ENCODE peak calls at places on chromosomes 5 and 9, in ten cellular contexts. W is adrenal gland, R is body of pancreas, E is PC-9, K is heart right ventricle, Z is upper lobe of left lung, M is fibroblast of pulmonary artery, C is fibroblast of mammary gland, V is GM23338, Q is AG09309. U is an unnamed sample.

GRCh38 chr5:163696270-163696887 is 191.0 kb downstream of the MAT2B start:
- DNase-seq in E (peak; percentile 19), V (peak; percentile 88), Q (peak; percentile 51), W (peak; percentile 18), M (peak; percentile 91), K (peak; percentile 5), Z (no peak), R (peak; percentile 21), C (peak; percentile 85), U (peak; percentile 25)

GRCh38 chr9:120915854-120916495 is 10.6 kb downstream of the TRAF1 start:
- DNase-seq in Z (no peak), Q (no peak), C (no peak), R (no peak), V (no peak), K (no peak), E (no peak), W (no peak), M (no peak), U (no peak)

GRCh38 chr9:119818726-119819435 is 449.6 kb upstream of the BRINP1 start:
- DNase-seq in Z (no peak), W (no peak), E (no peak), V (no peak), K (no peak), C (no peak), M (no peak), R (no peak), Q (no peak), U (no peak)

GRCh38 chr9:95077053-95077765 is 240.3 kb downstream of the FANCC start:
- DNase-seq in Q (no peak), C (no peak), V (no peak), R (no peak), Z (no peak), K (no peak), M (no peak), W (no peak), E (no peak), U (no peak)

GRCh38 chr9:94014845-94015244 is 59.7 kb upstream of the BARX1 start:
- DNase-seq in Z (no peak), E (no peak), R (no peak), M (no peak), K (no peak), W (no peak), C (no peak), Q (no peak), V (no peak), U (no peak)

GRCh38 chr9:125433461-125434001 is 171.9 kb downstream of the GAPVD1 start:
- DNase-seq in K (no peak), W (peak; percentile 8), R (no peak), V (no peak), M (no peak), Z (no peak), E (no peak), C (peak; percentile 16), Q (no peak), U (no peak)

GRCh38 chr5:145587308-145588071 is 247.7 kb downstream of the PRELID2 start:
- DNase-seq in Z (no peak), R (no peak), E (peak; percentile 29), K (no peak), M (peak; percentile 83), V (no peak), Q (peak; percentile 79), W (peak; percentile 20), C (peak; percentile 92), U (peak; percentile 66)

GRCh38 chr5:9920696-9921095 is 290.5 kb upstream of the TAS2R1 start:
- DNase-seq in Z (no peak), Q (no peak), R (no peak), M (no peak), K (no peak), V (no peak), W (no peak), C (no peak), E (no peak), U (no peak)

GRCh38 chr5:139749242-139749641 is 46.4 kb upstream of the PSD2 start:
- DNase-seq in Q (no peak), K (no peak), R (no peak), V (no peak), M (no peak), C (no peak), E (no peak), Z (no peak), W (no peak), U (no peak)

GRCh38 chr5:89293849-89294248 is 410.9 kb upstream of the MEF2C start:
- DNase-seq in M (peak; percentile 63), W (no peak), R (no peak), K (no peak), Z (no peak), C (peak; percentile 84), V (no peak), Q (peak; percentile 82), E (no peak), U (no peak)

GRCh38 chr5:139543423-139543991 is 17.6 kb upstream of the UBE2D2 start:
- DNase-seq in V (peak; percentile 82), W (peak; percentile 64), M (peak; percentile 27), Q (no peak), C (no peak), R (peak; percentile 67), K (peak; percentile 74), E (no peak), Z (peak; percentile 91), U (no peak)

GRCh38 chr9:99731950-99732349 is 89.7 kb upstream of the NR4A3 start:
- DNase-seq in K (no peak), W (no peak), M (no peak), E (no peak), R (no peak), Z (no peak), V (peak; percentile 43), Q (no peak), C (no peak), U (no peak)

GRCh38 chr9:129412814-129413536 is 207.9 kb downstream of the C9orf50 start:
- DNase-seq in M (peak; percentile 89), E (peak; percentile 58), K (peak; percentile 86), R (peak; percentile 64), W (peak; percentile 75), Z (peak; percentile 92), C (peak; percentile 84), Q (peak; percentile 42), V (peak; percentile 52), U (no peak)

GRCh38 chr5:137085206-137085605 is 413.9 kb downstream of the SPOCK1 start:
- DNase-seq in M (no peak), K (no peak), W (no peak), C (no peak), V (no peak), R (no peak), Q (no peak), E (no peak), Z (no peak), U (no peak)

GRCh38 chr5:137090151-137090550 is 409.0 kb downstream of the SPOCK1 start:
- DNase-seq in Q (no peak), M (no peak), R (no peak), W (no peak), C (peak; percentile 21), V (no peak), K (no peak), Z (no peak), E (no peak), U (no peak)

GRCh38 chr5:137088175-137088574 is 411.0 kb downstream of the SPOCK1 start:
- DNase-seq in Z (no peak), E (no peak), Q (no peak), K (no peak), R (no peak), W (no peak), V (no peak), C (no peak), M (no peak), U (no peak)

GRCh38 chr5:137084016-137084415 is 415.1 kb downstream of the SPOCK1 start:
- DNase-seq in R (no peak), K (no peak), C (no peak), M (no peak), Z (no peak), Q (no peak), E (no peak), W (no peak), V (no peak), U (no peak)

GRCh38 chr5:137086289-137086838 is 412.8 kb downstream of the SPOCK1 start:
- DNase-seq in Z (no peak), Q (no peak), C (no peak), K (no peak), R (no peak), V (peak; percentile 33), E (no peak), W (no peak), M (no peak), U (no peak)
- TF ChIP-seq CTCF in Z (no peak), Q (no peak), C (no peak), K (no peak), R (no peak), V (peak; percentile 43), E (no peak), W (no peak), M (no peak), U (no peak)

DNA sequence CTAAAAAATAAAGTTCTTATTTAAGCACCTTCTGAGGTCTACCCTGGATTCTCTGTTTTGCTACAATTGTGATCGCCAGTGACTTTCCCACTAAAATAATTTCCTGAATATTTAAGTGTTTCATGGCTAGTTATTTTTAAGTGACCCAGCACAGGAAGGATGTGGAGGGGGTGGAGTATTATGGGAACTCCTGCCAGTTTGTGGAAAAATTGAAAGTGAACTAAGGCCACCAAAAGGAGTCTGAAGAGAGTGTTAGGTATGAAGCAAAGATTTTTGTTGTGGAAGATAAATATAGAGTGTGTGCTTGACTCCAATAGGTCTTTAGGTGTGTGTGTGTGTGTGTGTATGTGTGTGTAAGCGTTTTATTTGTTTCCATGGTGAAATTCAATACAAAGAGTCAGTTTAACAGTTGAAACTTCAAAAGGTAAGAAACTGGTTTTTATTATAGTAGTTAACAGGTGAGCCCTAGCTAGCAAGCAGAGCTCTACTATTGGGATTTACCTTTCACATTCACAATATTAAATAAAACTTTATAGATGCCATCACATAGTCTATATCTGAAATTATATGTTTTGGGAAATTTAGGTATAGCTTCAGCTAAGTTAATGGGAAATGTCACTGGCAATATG is 25.6 kb downstream of the RASGRF2 start:
- DNase-seq in Z (no peak), V (no peak), Q (no peak), M (peak; percentile 32), K (peak; percentile 53), E (no peak), C (no peak), W (no peak), R (no peak), U (no peak)
- H3K4me3 ChIP-seq in Z (no peak overlapping the region), V (no peak overlapping the region), Q (no peak overlapping the region), M (no peak overlapping the region), K (peak overlapping the region; percentile 23), E (no peak overlapping the region), C (no peak overlapping the region), W (no peak overlapping the region), R (no peak overlapping the region), U (no peak overlapping the region)

DNA sequence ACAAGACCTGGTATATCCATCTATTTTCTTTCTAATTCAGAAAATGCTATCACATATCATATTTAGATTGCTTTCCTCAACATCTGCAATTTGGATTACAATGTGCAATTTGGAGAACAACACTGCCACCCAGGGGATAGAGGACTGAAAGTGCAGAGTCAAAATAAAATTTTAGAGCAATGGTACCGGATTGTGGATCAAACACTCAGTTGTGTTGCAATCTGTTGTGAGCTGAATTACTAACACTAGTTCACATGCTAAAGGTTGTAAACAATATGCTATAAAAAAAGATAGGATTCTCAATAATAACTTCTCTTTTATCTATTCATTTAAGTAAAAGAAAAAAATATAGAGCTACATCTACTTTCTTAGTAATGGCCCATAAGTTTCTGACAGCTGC is 11.9 kb upstream of the SRFBP1 start:
- DNase-seq in W (no peak), C (peak; percentile 70), K (peak; percentile 16), Q (peak; percentile 24), V (peak; percentile 63), M (peak; percentile 75), E (peak; percentile 19), R (no peak), Z (no peak), U (no peak)
- TF ChIP-seq CTCF in W (peak; percentile 63), C (peak; percentile 66), K (peak; percentile 67), Q (peak; percentile 67), V (peak; percentile 81), M (peak; percentile 79), E (peak; percentile 82), R (peak; percentile 52), Z (peak; percentile 33), U (peak; percentile 78)

GRCh38 chr9:127975376-127976315 is 5.1 kb downstream of the EEIG1 start:
- DNase-seq in V (no peak), M (no peak), Q (no peak), W (peak; percentile 67), E (no peak), K (peak; percentile 17), Z (no peak), R (peak; percentile 21), C (no peak), U (no peak)
- H3K4me3 ChIP-seq in V (no peak overlapping the region), M (no peak overlapping the region), Q (no peak overlapping the region), W (no peak overlapping the region), E (peak overlapping the region; percentile 82), K (no peak overlapping the region), Z (no peak overlapping the region), R (no peak overlapping the region), C (no peak overlapping the region), U (no peak overlapping the region)